ENCODE peak calls at places on chromosomes 16 and 17, in seven cellular contexts. I is cardiac fibroblast; R is stimulated activated CD8-positive, alpha-beta memory T cell treated with anti-CD3 and anti-CD28 coated beads, Interleukin-4, amount 100 ng/mL, for 1 hour; H is endothelial cell; O is adrenal gland; A is non-pigmented ciliary epithelial cell; Y is fibroblast of lung. P is an unnamed sample.

GRCh38 chr17:42803074-42803883 is 4.6 kb downstream of the CNTD1 start:
- DNase-seq in R (no peak), O (no peak), A (no peak), I (peak; percentile 7), Y (peak; percentile 19), H (no peak), P (no peak)

GRCh38 chr16:23324727-23325126 is 22.6 kb downstream of the SCNN1B start:
- DNase-seq in H (no peak), A (no peak), I (no peak), O (peak; percentile 24), R (no peak), Y (no peak), P (no peak)

GRCh38 chr16:3180445-3180878 is 7.5 kb upstream of the OR1F1 start:
- DNase-seq in A (no peak), I (peak; percentile 77), H (no peak), R (no peak), O (no peak), Y (no peak), P (no peak)

GRCh38 chr16:80176114-80176513 is 364.7 kb upstream of the DYNLRB2 start:
- DNase-seq in O (no peak), A (no peak), R (no peak), Y (no peak), H (no peak), I (peak; percentile 46), P (no peak)

GRCh38 chr16:89721644-89722391 is 481 bp downstream of the ZNF276 start:
- DNase-seq in Y (peak; percentile 47), O (peak; percentile 70), I (peak; percentile 55), A (no peak), H (peak; percentile 61), R (peak; percentile 74), P (no peak)

GRCh38 chr16:27226476-27226875 is 23.1 kb downstream of the KDM8 start:
- DNase-seq in R (no peak), O (no peak), I (no peak), H (no peak), A (no peak), Y (no peak), P (no peak)

GRCh38 chr16:72787130-72787518 is 260.8 kb downstream of the ZFHX3 start:
- DNase-seq in A (no peak), H (no peak), Y (no peak), I (no peak), R (no peak), O (no peak), P (no peak)

GRCh38 chr17:14019186-14019956 is 49.9 kb upstream of the COX10 start:
- DNase-seq in H (no peak), Y (peak; percentile 42), O (no peak), A (peak; percentile 36), I (peak; percentile 57), R (no peak), P (no peak)

GRCh38 chr16:67825906-67826305 is 16.2 kb upstream of the THAP11 start:
- DNase-seq in A (no peak), O (no peak), H (no peak), Y (no peak), R (no peak), I (no peak), P (no peak)

GRCh38 chr17:49061524-49061943 is 64.3 kb downstream of the IGF2BP1 start:
- DNase-seq in O (no peak), I (peak; percentile 21), A (no peak), Y (no peak), R (no peak), H (no peak), P (no peak)